ENCODE peak calls at places on chromosomes 4 and X, in seven cellular contexts. One of them, this sample, is unnamed.

GRCh38 chrX:117985241-117985640 is 131.4 kb downstream of the KLHL13 start:
- DNase-seq in globus pallidus: no peak
- DNase-seq in Kasumi-1: no peak
- DNase-seq in GM03348: no peak
- DNase-seq in PC-9: no peak
- DNase-seq in C1 segment of cervical spinal cord: no peak
- DNase-seq in GM18507: no peak
- DNase-seq in this sample: no peak

GRCh38 chr4:8552024-8552423 is 28.2 kb upstream of the GPR78 start:
- DNase-seq in globus pallidus: no peak
- DNase-seq in Kasumi-1: no peak
- DNase-seq in GM03348: no peak
- DNase-seq in PC-9: no peak
- DNase-seq in C1 segment of cervical spinal cord: no peak
- DNase-seq in GM18507: no peak
- DNase-seq in this sample: no peak

GRCh38 chr4:142811034-142811433 is 35.1 kb downstream of the INPP4B start:
- DNase-seq in globus pallidus: no peak
- DNase-seq in Kasumi-1: no peak
- DNase-seq in GM03348: no peak
- DNase-seq in PC-9: no peak
- DNase-seq in C1 segment of cervical spinal cord: no peak
- DNase-seq in GM18507: no peak
- DNase-seq in this sample: no peak

GRCh38 chrX:131609480-131609879 is 65.6 kb downstream of the OR13H1 start:
- DNase-seq in globus pallidus: no peak
- DNase-seq in Kasumi-1: no peak
- DNase-seq in GM03348: no peak
- DNase-seq in PC-9: no peak
- DNase-seq in C1 segment of cervical spinal cord: no peak
- DNase-seq in GM18507: no peak
- DNase-seq in this sample: no peak

GRCh38 chr4:56662782-56663468 is 18.2 kb downstream of the HOPX start:
- DNase-seq in globus pallidus: no peak
- DNase-seq in Kasumi-1: no peak
- DNase-seq in GM03348: no peak
- DNase-seq in PC-9: no peak
- DNase-seq in C1 segment of cervical spinal cord: no peak
- DNase-seq in GM18507: no peak
- DNase-seq in this sample: no peak

GRCh38 chr4:67261971-67262370 is 283.3 kb downstream of the CENPC start:
- DNase-seq in globus pallidus: no peak
- DNase-seq in Kasumi-1: no peak
- DNase-seq in GM03348: no peak
- DNase-seq in PC-9: no peak
- DNase-seq in C1 segment of cervical spinal cord: no peak
- DNase-seq in GM18507: no peak
- DNase-seq in this sample: no peak

GRCh38 chrX:29911673-29912072 is 303.7 kb upstream of the MAGEB2 start:
- DNase-seq in globus pallidus: no peak
- DNase-seq in Kasumi-1: no peak
- DNase-seq in GM03348: no peak
- DNase-seq in PC-9: no peak
- DNase-seq in C1 segment of cervical spinal cord: no peak
- DNase-seq in GM18507: no peak
- DNase-seq in this sample: no peak

GRCh38 chrX:1597345-1598020 is 6.1 kb downstream of the AKAP17A start:
- DNase-seq in globus pallidus: no peak
- DNase-seq in Kasumi-1: no peak
- DNase-seq in GM03348: no peak
- DNase-seq in PC-9: no peak
- DNase-seq in C1 segment of cervical spinal cord: no peak
- DNase-seq in GM18507: no peak
- DNase-seq in this sample: no peak